ENCODE peak calls at places on chromosomes 4 and X, in six cellular contexts. C is CD8-positive, alpha-beta T cell; S is nephron progenitor cell; O is WTC11; M is AG09309; P is left ventricle myocardium inferior. Q is an unnamed sample.
A peak's percentile ranks its signal among the peaks of the same experiment; 100 is the strongest.

GRCh38 chr4:22897520-22898108 is 204.9 kb downstream of the GBA3 start:
- DNase-seq in C (no peak), S (peak; percentile 48), O (peak; percentile 55), M (no peak), P (no peak), Q (no peak)

GRCh38 chr4:11130195-11130975 is 298.3 kb downstream of the HS3ST1 start:
- DNase-seq in C (no peak), S (no peak), O (no peak), M (no peak), P (no peak), Q (no peak)

GRCh38 chrX:47234583-47234982 is 1.8 kb downstream of the USP11 start:
- DNase-seq in C (no peak), S (no peak), O (no peak), M (no peak), P (no peak), Q (no peak)

GRCh38 chr4:173370130-173370476 is 651 bp upstream of the SAP30 start:
- DNase-seq in C (peak; percentile 49), S (peak; percentile 52), O (peak; percentile 36), M (no peak), P (peak; percentile 72), Q (peak; percentile 47)

GRCh38 chrX:3345281-3346081 is 971 bp downstream of the MXRA5 start:
- DNase-seq in C (no peak), S (peak; percentile 75), O (peak; percentile 61), M (peak; percentile 7), P (peak; percentile 58), Q (no peak)

GRCh38 chr4:40682298-40683101 is 52.8 kb upstream of the RBM47 start:
- DNase-seq in C (no peak), S (no peak), O (no peak), M (no peak), P (no peak), Q (peak; percentile 48)

GRCh38 chrX:11724122-11725017 is 33.7 kb upstream of the MSL3 start:
- DNase-seq in C (no peak), S (peak; percentile 17), O (no peak), M (peak; percentile 1), P (no peak), Q (no peak)

GRCh38 chr4:149605601-149606378 is 209.9 kb downstream of the IQCM start:
- DNase-seq in C (no peak), S (no peak), O (peak; percentile 12), M (no peak), P (no peak), Q (no peak)

GRCh38 chr4:6694177-6694901 is 661 bp downstream of the S100P start:
- DNase-seq in C (no peak), S (no peak), O (no peak), M (no peak), P (no peak), Q (no peak)

GRCh38 chr4:24794111-24794860 is 1.1 kb upstream of the SOD3 start:
- DNase-seq in C (no peak), S (no peak), O (no peak), M (peak; percentile 75), P (no peak), Q (no peak)

GRCh38 chrX:63470506-63470905 is 119.4 kb upstream of the SPIN4 start:
- DNase-seq in C (no peak), S (no peak), O (no peak), M (no peak), P (no peak), Q (no peak)

GRCh38 chrX:132940727-132941162 is 17.7 kb downstream of the HS6ST2 start:
- DNase-seq in C (no peak), S (peak; percentile 14), O (no peak), M (no peak), P (no peak), Q (no peak)

GRCh38 chr4:175280153-175280552 is 362.0 kb downstream of the ADAM29 start:
- DNase-seq in C (no peak), S (no peak), O (no peak), M (no peak), P (no peak), Q (no peak)

GRCh38 chr4:6527683-6528595 is 47.0 kb upstream of the MAN2B2 start:
- DNase-seq in C (no peak), S (no peak), O (no peak), M (no peak), P (no peak), Q (no peak)

GRCh38 chr4:55172694-55173287 is 47.4 kb upstream of the KDR start:
- DNase-seq in C (no peak), S (no peak), O (no peak), M (no peak), P (peak; percentile 23), Q (no peak)

GRCh38 chrX:121308276-121308805 is 260.9 kb downstream of the GLUD2 start:
- DNase-seq in C (no peak), S (peak; percentile 12), O (peak; percentile 9), M (peak; percentile 7), P (no peak), Q (no peak)

GRCh38 chr4:75542824-75543223 is 13.0 kb upstream of the ODAPH start:
- DNase-seq in C (no peak), S (no peak), O (no peak), M (peak; percentile 31), P (no peak), Q (no peak)

GRCh38 chr4:37938208-37938607 is 22.0 kb upstream of the PTTG2 start:
- DNase-seq in C (no peak), S (no peak), O (no peak), M (no peak), P (no peak), Q (no peak)

GRCh38 chr4:2290974-2291704 is 29.2 kb upstream of the MXD4 start:
- DNase-seq in C (peak; percentile 62), S (no peak), O (no peak), M (no peak), P (no peak), Q (peak; percentile 41)

GRCh38 chr4:163495900-163496299 is 1.4 kb downstream of the TMA16 start:
- DNase-seq in C (no peak), S (no peak), O (no peak), M (no peak), P (no peak), Q (no peak)

GRCh38 chr4:55993994-55994657 is 45.4 kb downstream of the CEP135 start:
- DNase-seq in C (no peak), S (no peak), O (no peak), M (no peak), P (no peak), Q (no peak)

GRCh38 chr4:67687639-67688038 is 13.3 kb downstream of the UBA6 start:
- DNase-seq in C (no peak), S (no peak), O (no peak), M (peak; percentile 28), P (no peak), Q (no peak)

GRCh38 chr4:17814140-17814539 is 3.4 kb downstream of the NCAPG start:
- DNase-seq in C (no peak), S (no peak), O (no peak), M (no peak), P (no peak), Q (peak; percentile 77)

GRCh38 chr4:139256349-139256748 is 23.7 kb downstream of the MGARP start:
- DNase-seq in C (no peak), S (no peak), O (no peak), M (no peak), P (no peak), Q (no peak)

DNA sequence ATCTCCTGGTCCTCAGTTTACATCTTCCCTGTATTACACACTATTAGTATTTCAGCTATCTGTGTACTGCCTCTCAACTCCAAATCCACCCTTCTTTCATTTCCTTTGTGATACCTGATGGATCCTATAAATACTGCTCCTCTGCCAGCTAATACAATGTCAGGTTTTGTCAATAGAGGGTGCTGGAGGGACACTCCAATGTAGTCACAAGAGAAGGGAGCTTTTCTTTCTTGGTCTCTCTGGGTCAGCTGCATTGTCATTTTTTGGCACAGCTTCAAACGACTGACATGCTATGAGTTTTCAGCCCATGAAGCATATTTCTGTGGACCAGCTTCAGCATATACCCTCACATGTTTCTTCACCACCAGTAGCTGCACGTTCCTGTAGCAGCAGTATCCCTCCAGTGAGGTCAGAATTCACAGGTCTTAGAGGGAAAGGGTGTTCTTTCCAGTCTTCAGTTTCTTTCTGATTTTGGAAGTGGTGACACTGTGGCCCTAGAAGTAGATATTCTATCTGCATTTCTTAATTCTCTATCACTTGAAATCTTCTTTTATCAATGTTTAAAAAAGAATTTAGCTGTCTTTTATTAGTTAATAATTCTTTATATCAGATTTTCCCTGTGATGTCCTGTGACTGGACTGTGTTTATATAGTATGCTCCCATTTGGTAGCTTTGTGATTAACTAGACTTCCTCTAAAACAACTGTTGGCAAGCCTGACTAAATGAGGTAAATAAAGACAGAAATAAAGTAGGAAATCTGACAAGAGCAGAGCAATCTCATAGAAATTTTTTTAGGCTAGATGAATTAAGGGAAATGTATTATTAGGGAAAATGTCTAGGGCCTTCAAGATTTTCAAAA is 60.6 kb downstream of the GABRA2 start:
- DNase-seq in C (no peak), S (peak; percentile 34), O (peak; percentile 25), M (no peak), P (no peak), Q (no peak)
- TF ChIP-seq CTCF in C (no peak), S (peak; percentile 64), O (peak; percentile 37), M (no peak), P (peak; percentile 42), Q (no peak)

DNA sequence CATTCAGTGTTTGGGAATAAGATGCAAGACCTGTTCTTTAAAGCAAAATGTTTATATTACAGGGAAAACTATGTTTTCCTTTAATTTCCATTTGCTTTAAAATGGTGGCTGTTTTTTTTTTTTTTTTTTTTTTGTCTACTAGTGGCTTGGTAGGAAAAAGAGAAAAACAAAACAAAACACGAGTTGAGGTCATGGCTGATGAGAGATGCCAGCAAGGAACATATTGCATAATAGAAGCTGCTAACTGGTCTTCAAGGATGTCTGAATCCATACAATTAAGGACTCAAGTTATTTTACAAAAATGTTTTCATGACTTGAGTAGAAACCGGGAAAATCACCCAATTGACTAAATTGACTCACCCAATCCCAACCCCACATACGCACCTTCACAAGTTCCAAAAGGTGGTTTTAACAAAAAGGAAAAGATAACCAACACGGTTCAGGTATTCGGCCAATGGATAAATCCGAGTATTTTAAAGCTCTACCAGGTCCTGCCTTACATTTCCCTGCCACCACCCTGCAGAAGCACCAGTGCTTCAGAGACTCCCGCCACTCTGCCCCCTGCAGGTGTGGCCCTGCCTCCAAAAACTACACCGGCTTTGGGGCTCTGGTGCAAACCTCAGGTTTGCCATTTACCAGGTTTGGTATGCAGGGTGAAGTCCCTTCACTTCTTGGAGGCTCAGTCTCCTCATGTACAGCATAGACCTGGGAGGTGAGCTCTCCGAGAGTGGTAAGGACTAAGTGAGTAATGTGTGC is 27.1 kb downstream of the PIR start:
- DNase-seq in C (no peak), S (no peak), O (peak; percentile 60), M (no peak), P (no peak), Q (no peak)
- TF ChIP-seq CTCF in C (no peak), S (no peak), O (no peak), M (peak; percentile 21), P (peak; percentile 11), Q (no peak)

GRCh38 chr4:168868856-168869201 is 141.2 kb downstream of the CBR4 start:
- DNase-seq in C (no peak), S (no peak), O (no peak), M (no peak), P (no peak), Q (no peak)
- TF ChIP-seq CTCF in C (no peak), S (no peak), O (no peak), M (no peak), P (no peak), Q (no peak)

DNA sequence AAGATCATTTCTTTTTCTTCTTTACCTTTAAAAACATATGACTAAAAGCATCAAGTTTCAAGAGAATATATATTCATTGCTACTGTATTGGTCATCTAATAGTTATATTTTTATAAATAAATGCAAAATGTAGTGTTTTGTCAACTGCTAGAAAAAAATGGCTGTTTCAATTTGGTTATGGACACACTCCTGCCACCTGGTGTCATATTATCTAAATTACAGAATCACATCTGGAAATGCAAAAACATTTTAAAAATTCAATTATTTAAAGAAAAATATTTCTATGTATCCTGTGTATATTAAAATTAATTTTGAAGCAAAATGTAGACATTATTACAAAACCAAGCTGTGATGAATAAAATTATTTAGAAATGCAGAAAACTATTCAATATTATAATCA is 329.4 kb upstream of the PCDH18 start:
- DNase-seq in C (no peak), S (no peak), O (no peak), M (peak; percentile 2), P (no peak), Q (no peak)
- TF ChIP-seq CTCF in C (no peak), S (peak; percentile 53), O (no peak), M (peak; percentile 35), P (peak; percentile 57), Q (peak; percentile 34)